ENCODE peak calls at places on chromosomes 11 and 22, in nine cellular contexts. E, V, B, O, A, W, C, I and F are unnamed samples.

GRCh38 chr22:28222066-28222465 is 303.0 kb upstream of the PITPNB start:
- DNase-seq in E (no peak), V (no peak), B (no peak), O (no peak), A (no peak), W (no peak), C (no peak), I (no peak), F (no peak)

GRCh38 chr11:45879803-45880685 is 5.4 kb upstream of the MAPK8IP1 start:
- DNase-seq in E (no peak), V (peak), B (peak), O (no peak), A (no peak), W (no peak), C (no peak), I (peak), F (no peak)

GRCh38 chr11:107849791-107850190 is 8.8 kb downstream of the SLC35F2 start:
- DNase-seq in E (no peak), V (no peak), B (no peak), O (no peak), A (no peak), W (no peak), C (no peak), I (no peak), F (no peak)

GRCh38 chr22:42280836-42281235 is 10.4 kb upstream of the TCF20 start:
- DNase-seq in E (no peak), V (no peak), B (no peak), O (no peak), A (no peak), W (no peak), C (no peak), I (no peak), F (no peak)

GRCh38 chr11:72704028-72704782 is 30.0 kb upstream of the PDE2A start:
- DNase-seq in E (no peak), V (no peak), B (no peak), O (no peak), A (no peak), W (no peak), C (no peak), I (no peak), F (no peak)

GRCh38 chr11:74749965-74750296 is 1.3 kb downstream of the RNF169 start:
- DNase-seq in E (no peak), V (no peak), B (no peak), O (no peak), A (no peak), W (no peak), C (no peak), I (peak), F (no peak)

GRCh38 chr22:34111210-34111824 is 191.0 kb upstream of the LARGE1 start:
- DNase-seq in E (peak), V (peak), B (peak), O (no peak), A (peak), W (no peak), C (no peak), I (no peak), F (no peak)

GRCh38 chr11:45648931-45649330 is 16.5 kb downstream of the CHST1 start:
- DNase-seq in E (no peak), V (no peak), B (no peak), O (no peak), A (no peak), W (no peak), C (no peak), I (no peak), F (no peak)

GRCh38 chr11:61480936-61481335 is 27.6 kb upstream of the LRRC10B start:
- DNase-seq in E (no peak), V (no peak), B (peak), O (no peak), A (no peak), W (no peak), C (no peak), I (peak), F (no peak)

GRCh38 chr11:35242412-35242811 is 103.4 kb downstream of the CD44 start:
- DNase-seq in E (no peak), V (no peak), B (no peak), O (no peak), A (no peak), W (no peak), C (no peak), I (no peak), F (peak)

GRCh38 chr22:37690901-37691504 is 4.9 kb downstream of the NOL12 start:
- DNase-seq in E (no peak), V (peak), B (no peak), O (no peak), A (no peak), W (peak), C (no peak), I (no peak), F (no peak)

GRCh38 chr11:19951558-19952083 is 208.7 kb downstream of the DBX1 start:
- DNase-seq in E (no peak), V (peak), B (peak), O (no peak), A (no peak), W (peak), C (no peak), I (peak), F (no peak)

GRCh38 chr22:50627452-50627913 is 469 bp downstream of the ARSA start:
- DNase-seq in E (no peak), V (no peak), B (no peak), O (no peak), A (no peak), W (no peak), C (no peak), I (no peak), F (no peak)

GRCh38 chr11:58912124-58912523 is 27.2 kb upstream of the GLYATL1 start:
- DNase-seq in E (no peak), V (no peak), B (no peak), O (no peak), A (no peak), W (no peak), C (no peak), I (peak), F (no peak)

GRCh38 chr11:10454506-10454901 is 560 bp upstream of the AMPD3 start:
- DNase-seq in E (no peak), V (no peak), B (no peak), O (no peak), A (no peak), W (no peak), C (no peak), I (no peak), F (no peak)

GRCh38 chr22:31089101-31090100 is 8.3 kb downstream of the SMTN start:
- DNase-seq in E (no peak), V (no peak), B (peak), O (no peak), A (no peak), W (no peak), C (peak), I (no peak), F (no peak)

GRCh38 chr22:43166132-43166930 is 15.0 kb downstream of the TSPO start:
- DNase-seq in E (no peak), V (no peak), B (no peak), O (no peak), A (no peak), W (no peak), C (no peak), I (no peak), F (no peak)

GRCh38 chr22:29998627-29999026 is 81.6 kb upstream of the HORMAD2 start:
- DNase-seq in E (no peak), V (no peak), B (no peak), O (no peak), A (no peak), W (no peak), C (no peak), I (peak), F (no peak)

GRCh38 chr11:76008474-76008873 is 193.5 kb downstream of the UVRAG start:
- DNase-seq in E (no peak), V (peak), B (no peak), O (no peak), A (no peak), W (no peak), C (no peak), I (peak), F (no peak)

GRCh38 chr22:26068571-26068970 is 100.7 kb upstream of the SEZ6L start:
- DNase-seq in E (no peak), V (no peak), B (peak), O (no peak), A (no peak), W (no peak), C (no peak), I (peak), F (no peak)

GRCh38 chr11:9821008-9821752 is 157.3 kb downstream of the SWAP70 start:
- DNase-seq in E (peak), V (no peak), B (no peak), O (no peak), A (no peak), W (no peak), C (no peak), I (no peak), F (no peak)

GRCh38 chr11:27720277-27720830 is 20.1 kb upstream of the BDNF start:
- DNase-seq in E (no peak), V (peak), B (peak), O (no peak), A (no peak), W (no peak), C (no peak), I (peak), F (no peak)

GRCh38 chr11:85643255-85643654 is 4.5 kb upstream of the TMEM126A start:
- DNase-seq in E (no peak), V (no peak), B (no peak), O (no peak), A (no peak), W (no peak), C (no peak), I (no peak), F (no peak)

GRCh38 chr11:113481226-113481625 is 6.0 kb upstream of the DRD2 start:
- DNase-seq in E (no peak), V (no peak), B (no peak), O (no peak), A (no peak), W (no peak), C (no peak), I (no peak), F (no peak)

GRCh38 chr11:838441-839279 is 3.7 kb downstream of the POLR2L start:
- DNase-seq in E (no peak), V (no peak), B (peak), O (no peak), A (no peak), W (no peak), C (no peak), I (no peak), F (no peak)

GRCh38 chr22:49046546-49047305 is 780.9 kb downstream of the BRD1 start:
- DNase-seq in E (no peak), V (no peak), B (peak), O (no peak), A (peak), W (no peak), C (no peak), I (peak), F (no peak)

GRCh38 chr11:124551987-124552386 is 8.5 kb upstream of the OR8B12 start:
- DNase-seq in E (no peak), V (no peak), B (no peak), O (no peak), A (no peak), W (no peak), C (no peak), I (no peak), F (no peak)

GRCh38 chr22:25626146-25626992 is 61.9 kb downstream of the GRK3 start:
- DNase-seq in E (no peak), V (no peak), B (no peak), O (no peak), A (no peak), W (no peak), C (no peak), I (no peak), F (no peak)

GRCh38 chr11:119793335-119793984 is 64.5 kb upstream of the NECTIN1 start:
- DNase-seq in E (peak), V (no peak), B (no peak), O (no peak), A (no peak), W (no peak), C (no peak), I (no peak), F (no peak)

GRCh38 chr11:13103962-13104554 is 94.9 kb downstream of the RASSF10 start:
- DNase-seq in E (no peak), V (no peak), B (no peak), O (no peak), A (no peak), W (no peak), C (no peak), I (no peak), F (no peak)

GRCh38 chr11:396948-397548 is 3.0 kb downstream of the PKP3 start:
- DNase-seq in E (peak), V (no peak), B (peak), O (no peak), A (no peak), W (no peak), C (no peak), I (no peak), F (no peak)

GRCh38 chr11:116529210-116529609 is 243.6 kb downstream of the BUD13 start:
- DNase-seq in E (no peak), V (no peak), B (no peak), O (no peak), A (no peak), W (no peak), C (no peak), I (no peak), F (no peak)

GRCh38 chr11:8964324-8965320 is at the start of gene TMEM9B:
- DNase-seq in E (peak), V (peak), B (peak), O (peak), A (peak), W (peak), C (peak), I (peak), F (peak)